ENCODE peak calls at places on chromosomes 2 and 18, in seven cellular contexts. Q is B cell; A is uterus; N is foreskin fibroblast; S is left cardiac atrium; B is stimulated activated CD4-positive, alpha-beta T cell treated with anti-CD3 and anti-CD28 coated beads, Interleukin-2, amount 100 ng/mL, for 24 hours; T is SW480. G is an unnamed sample.

GRCh38 chr2:38665854-38666577 is at the start of gene GALM:
- DNase-seq in Q (peak; percentile 53), A (peak; percentile 91), N (peak; percentile 96), S (peak; percentile 86), B (peak; percentile 66), T (peak; percentile 98), G (peak; percentile 89)

GRCh38 chr18:24427484-24427883 is 1.0 kb downstream of the IMPACT start:
- DNase-seq in Q (no peak), A (no peak), N (peak; percentile 41), S (no peak), B (no peak), T (peak; percentile 17), G (no peak)

GRCh38 chr2:127576433-127577207 is 41.1 kb downstream of the MYO7B start:
- DNase-seq in Q (no peak), A (no peak), N (peak; percentile 96), S (peak; percentile 87), B (peak; percentile 15), T (no peak), G (peak; percentile 69)

GRCh38 chr2:118112771-118113334 is 24.6 kb downstream of the INSIG2 start:
- DNase-seq in Q (no peak), A (no peak), N (peak; percentile 71), S (no peak), B (no peak), T (peak; percentile 76), G (no peak)

GRCh38 chr2:212360068-212360460 is 178.5 kb downstream of the ERBB4 start:
- DNase-seq in Q (no peak), A (no peak), N (no peak), S (no peak), B (no peak), T (peak; percentile 0), G (no peak)

GRCh38 chr2:128196026-128196822 is 105.2 kb downstream of the UGGT1 start:
- DNase-seq in Q (no peak), A (no peak), N (peak; percentile 68), S (no peak), B (no peak), T (no peak), G (peak; percentile 51)

GRCh38 chr2:11768940-11769339 is 22.5 kb downstream of the LPIN1 start:
- DNase-seq in Q (no peak), A (no peak), N (peak; percentile 30), S (no peak), B (no peak), T (no peak), G (no peak)

GRCh38 chr2:144078091-144078490 is 441.8 kb downstream of the ZEB2 start:
- DNase-seq in Q (no peak), A (no peak), N (peak; percentile 69), S (no peak), B (no peak), T (no peak), G (no peak)

GRCh38 chr2:234463626-234464290 is 33.1 kb downstream of the ARL4C start:
- DNase-seq in Q (no peak), A (no peak), N (no peak), S (no peak), B (peak; percentile 75), T (peak; percentile 79), G (no peak)

GRCh38 chr2:19021721-19022120 is 336.7 kb downstream of the OSR1 start:
- DNase-seq in Q (no peak), A (no peak), N (peak; percentile 93), S (no peak), B (no peak), T (no peak), G (no peak)

GRCh38 chr2:162072181-162072702 is 1.8 kb downstream of the DPP4 start:
- DNase-seq in Q (no peak), A (no peak), N (peak; percentile 73), S (no peak), B (no peak), T (no peak), G (no peak)

GRCh38 chr2:25920786-25921390 is 42.6 kb upstream of the ASXL2 start:
- DNase-seq in Q (no peak), A (no peak), N (no peak), S (no peak), B (no peak), T (no peak), G (no peak)

GRCh38 chr2:38176619-38177021 is 100.7 kb upstream of the CYP1B1 start:
- DNase-seq in Q (no peak), A (no peak), N (peak; percentile 77), S (no peak), B (no peak), T (no peak), G (no peak)

GRCh38 chr18:55609426-55609825 is 21.4 kb upstream of the TCF4 start:
- DNase-seq in Q (no peak), A (no peak), N (no peak), S (no peak), B (no peak), T (no peak), G (no peak)

GRCh38 chr2:12314119-12314735 is 402.5 kb upstream of the TRIB2 start:
- DNase-seq in Q (peak; percentile 13), A (no peak), N (no peak), S (no peak), B (no peak), T (no peak), G (no peak)

GRCh38 chr18:79476918-79477685 is 81.4 kb downstream of the NFATC1 start:
- DNase-seq in Q (no peak), A (no peak), N (no peak), S (peak; percentile 11), B (no peak), T (no peak), G (no peak)

GRCh38 chr18:75005622-75006021 is 203.3 kb downstream of the PTGR3 start:
- DNase-seq in Q (no peak), A (no peak), N (no peak), S (peak; percentile 53), B (no peak), T (no peak), G (no peak)

GRCh38 chr2:723761-724160 is 46.6 kb upstream of the TMEM18 start:
- DNase-seq in Q (no peak), A (no peak), N (no peak), S (no peak), B (no peak), T (no peak), G (no peak)